ENCODE peak calls at places on chromosome 13, in five cellular contexts. Z is HFFc6; B is fibroblast of pulmonary artery; J is MCF 10A; N is stimulated activated CD4-positive, alpha-beta T cell treated with anti-CD3 and anti-CD28 coated beads, Interleukin-1b, Interleukin-23, amount 100 ng/mL, for 1 hour. K is an unnamed sample.

GRCh38 chr13:44393391-44393790 is 19.8 kb downstream of the SERP2 start:
- DNase-seq in Z (no peak), B (no peak), J (peak), N (no peak), K (no peak)

GRCh38 chr13:109700176-109700575 is 86.2 kb downstream of the IRS2 start:
- DNase-seq in Z (no peak), B (peak), J (peak), N (no peak), K (no peak)

GRCh38 chr13:51801631-51802099 is 2.3 kb downstream of the DHRS12 start:
- DNase-seq in Z (no peak), B (no peak), J (peak), N (no peak), K (no peak)

GRCh38 chr13:44373601-44374347 is at the start of gene SERP2:
- DNase-seq in Z (no peak), B (peak), J (no peak), N (no peak), K (no peak)

GRCh38 chr13:42229287-42229686 is 42.7 kb upstream of the AKAP11 start:
- DNase-seq in Z (no peak), B (peak), J (peak), N (no peak), K (no peak)

GRCh38 chr13:75864718-75865117 is 228.6 kb downstream of the LMO7 start:
- DNase-seq in Z (peak), B (peak), J (peak), N (no peak), K (no peak)

GRCh38 chr13:41361501-41361900 is 50.4 kb downstream of the NAA16 start:
- DNase-seq in Z (peak), B (peak), J (no peak), N (no peak), K (no peak)

GRCh38 chr13:25847145-25847544 is 204.7 kb downstream of the SHISA2 start:
- DNase-seq in Z (no peak), B (no peak), J (no peak), N (no peak), K (no peak)

GRCh38 chr13:94558721-94559120 is 37.2 kb downstream of the TGDS start:
- DNase-seq in Z (no peak), B (no peak), J (no peak), N (no peak), K (no peak)

GRCh38 chr13:73372691-73373627 is 314.2 kb downstream of the KLF5 start:
- DNase-seq in Z (no peak), B (no peak), J (no peak), N (no peak), K (no peak)

GRCh38 chr13:76723551-76724232 is 162.5 kb downstream of the KCTD12 start:
- DNase-seq in Z (peak), B (peak), J (peak), N (no peak), K (peak)

GRCh38 chr13:49927755-49928154 is 8.4 kb downstream of the SPRYD7 start:
- DNase-seq in Z (peak), B (peak), J (no peak), N (no peak), K (no peak)

GRCh38 chr13:23567792-23568480 is 2.3 kb upstream of the TNFRSF19 start:
- DNase-seq in Z (no peak), B (no peak), J (peak), N (no peak), K (no peak)

GRCh38 chr13:48853381-48854102 is 122.2 kb upstream of the FNDC3A start:
- DNase-seq in Z (no peak), B (peak), J (no peak), N (no peak), K (no peak)

GRCh38 chr13:42650470-42650869 is 76.5 kb downstream of the TNFSF11 start:
- DNase-seq in Z (no peak), B (no peak), J (no peak), N (no peak), K (no peak)

GRCh38 chr13:102702965-102703720 is 8.3 kb upstream of the METTL21C start:
- DNase-seq in Z (no peak), B (no peak), J (no peak), N (no peak), K (no peak)

GRCh38 chr13:23644527-23644926 is 74.3 kb downstream of the TNFRSF19 start:
- DNase-seq in Z (peak), B (peak), J (no peak), N (no peak), K (no peak)

GRCh38 chr13:97254809-97255208 is 32.7 kb downstream of the MBNL2 start:
- DNase-seq in Z (peak), B (no peak), J (peak), N (no peak), K (no peak)

GRCh38 chr13:33319859-33320258 is 34.3 kb upstream of the STARD13 start:
- DNase-seq in Z (no peak), B (no peak), J (no peak), N (no peak), K (no peak)

GRCh38 chr13:59771272-59771671 is 392.5 kb downstream of the DIAPH3 start:
- DNase-seq in Z (peak), B (peak), J (no peak), N (no peak), K (no peak)

GRCh38 chr13:113863511-113864302 is at the start of gene GAS6:
- DNase-seq in Z (peak), B (peak), J (peak), N (no peak), K (no peak)

GRCh38 chr13:44388427-44388826 is 14.8 kb downstream of the SERP2 start:
- DNase-seq in Z (no peak), B (no peak), J (no peak), N (no peak), K (no peak)

GRCh38 chr13:32594339-32594738 is 8.1 kb downstream of the PDS5B start:
- DNase-seq in Z (peak), B (peak), J (no peak), N (no peak), K (no peak)

GRCh38 chr13:99677388-99677951 is 176.2 kb downstream of the TM9SF2 start:
- DNase-seq in Z (no peak), B (peak), J (peak), N (no peak), K (no peak)

GRCh38 chr13:96003304-96003703 is 49.9 kb downstream of the UGGT2 start:
- DNase-seq in Z (peak), B (peak), J (peak), N (no peak), K (no peak)

GRCh38 chr13:33345842-33346241 is 60.3 kb upstream of the STARD13 start:
- DNase-seq in Z (no peak), B (no peak), J (no peak), N (no peak), K (no peak)

GRCh38 chr13:81140675-81141074 is 799.7 kb upstream of the SPRY2 start:
- DNase-seq in Z (no peak), B (no peak), J (no peak), N (no peak), K (no peak)

GRCh38 chr13:34416833-34417425 is 525.1 kb upstream of the NBEA start:
- DNase-seq in Z (peak), B (peak), J (no peak), N (no peak), K (no peak)

GRCh38 chr13:100544866-100545683 is 43.5 kb downstream of the GGACT start:
- DNase-seq in Z (no peak), B (no peak), J (peak), N (no peak), K (peak)

GRCh38 chr13:50979187-50979586 is 69.6 kb downstream of the RNASEH2B start:
- DNase-seq in Z (no peak), B (no peak), J (no peak), N (no peak), K (no peak)

GRCh38 chr13:45413826-45414312 is 4.3 kb downstream of the SLC25A30 start:
- DNase-seq in Z (no peak), B (no peak), J (no peak), N (no peak), K (no peak)

GRCh38 chr13:27921421-27921960 is 1.7 kb downstream of the PDX1 start:
- DNase-seq in Z (no peak), B (no peak), J (no peak), N (no peak), K (no peak)

GRCh38 chr13:107843281-107843680 is 372.1 kb downstream of the LIG4 start:
- DNase-seq in Z (no peak), B (no peak), J (no peak), N (no peak), K (no peak)

GRCh38 chr13:104024416-104025170 is 958.4 kb upstream of the SLC10A2 start:
- DNase-seq in Z (no peak), B (peak), J (peak), N (no peak), K (no peak)

K was measured in cerebellar nuclear complex.